ENCODE peak calls at places on chromosome X, in four cellular contexts. Q is T-helper 2 cell treated with Interferon-gamma antibody and Interleukin-4, amounts not matched to agents 5 μg/mL and 100 μg/mL, for 36 hours; T is HEK293T; G is effector memory CD4-positive, alpha-beta T cell. E is an unnamed sample.

GRCh38 chrX:46649421-46650260 is 76.1 kb downstream of the CHST7 start:
- DNase-seq in Q (no peak), T (no peak), G (no peak), E (no peak)

GRCh38 chrX:48864210-48864609 is 28.8 kb upstream of the PCSK1N start:
- DNase-seq in Q (no peak), T (no peak), G (no peak), E (no peak)

GRCh38 chrX:120452131-120452530 is 17.0 kb downstream of the LAMP2 start:
- DNase-seq in Q (no peak), T (peak; percentile 65), G (no peak), E (no peak)

GRCh38 chrX:140948827-140949226 is 53.6 kb upstream of the SPANXB1 start:
- DNase-seq in Q (no peak), T (no peak), G (no peak), E (no peak)

GRCh38 chrX:104008831-104009230 is 4.7 kb downstream of the H2BW1 start:
- DNase-seq in Q (no peak), T (no peak), G (no peak), E (peak; percentile 80)

GRCh38 chrX:129649268-129650182 is 5.2 kb downstream of the APLN start:
- DNase-seq in Q (no peak), T (no peak), G (no peak), E (no peak)

GRCh38 chrX:151860827-151861226 is 51.9 kb upstream of the MAGEA4 start:
- DNase-seq in Q (no peak), T (no peak), G (no peak), E (no peak)

GRCh38 chrX:40012039-40012799 is 85.5 kb downstream of the BCOR start:
- DNase-seq in Q (peak; percentile 22), T (no peak), G (no peak), E (no peak)

GRCh38 chrX:128504496-128504895 is 452.3 kb upstream of the ACTRT1 start:
- DNase-seq in Q (no peak), T (no peak), G (no peak), E (no peak)

GRCh38 chrX:107935664-107936433 is 46.3 kb downstream of the TEX13B start:
- DNase-seq in Q (no peak), T (no peak), G (no peak), E (no peak)

GRCh38 chrX:13658602-13659001 is 5.7 kb downstream of the TCEANC start:
- DNase-seq in Q (no peak), T (peak; percentile 19), G (no peak), E (no peak)

GRCh38 chrX:14801136-14801535 is 71.7 kb downstream of the FANCB start:
- DNase-seq in Q (no peak), T (no peak), G (no peak), E (peak; percentile 32)

GRCh38 chrX:149032449-149032848 is 472.7 kb downstream of the IDS start:
- DNase-seq in Q (no peak), T (no peak), G (no peak), E (no peak)

GRCh38 chrX:121854614-121854911 is 807.2 kb downstream of the GLUD2 start:
- DNase-seq in Q (no peak), T (no peak), G (no peak), E (no peak)

GRCh38 chrX:53659039-53659438 is 27.5 kb downstream of the HUWE1 start:
- DNase-seq in Q (no peak), T (no peak), G (no peak), E (no peak)

GRCh38 chrX:86066998-86067397 is 19.6 kb upstream of the CHM start:
- DNase-seq in Q (no peak), T (no peak), G (no peak), E (no peak)

GRCh38 chrX:106706466-106706865 is 20.0 kb upstream of the RNF128 start:
- DNase-seq in Q (no peak), T (no peak), G (no peak), E (no peak)

GRCh38 chrX:100946521-100946920 is 17.8 kb upstream of the XKRX start:
- DNase-seq in Q (no peak), T (no peak), G (no peak), E (no peak)

GRCh38 chrX:119693996-119694451 is 1.1 kb upstream of the SEPTIN6 start:
- DNase-seq in Q (no peak), T (no peak), G (no peak), E (no peak)

GRCh38 chrX:120732879-120733278 is 103.0 kb upstream of the C1GALT1C1 start:
- DNase-seq in Q (no peak), T (no peak), G (no peak), E (no peak)

E was measured in trophoblast cell.